ENCODE peak calls at places on chromosomes 6 and 20, in four cellular contexts. G is NCI-H1694 treated with DMSO at 0.1 percent for 48 hours, K is upper lobe of left lung, O is NT2/D1. T is an unnamed sample.

GRCh38 chr6:117194978-117195377 is 70.4 kb upstream of the VGLL2 start:
- DNase-seq in G (no peak), K (no peak), O (no peak), T (no peak)

GRCh38 chr6:17393335-17394191 is at the start of gene CAP2:
- DNase-seq in G (peak), K (peak), O (peak), T (peak)

GRCh38 chr20:44648068-44648467 is 3.4 kb downstream of the ADA start:
- DNase-seq in G (no peak), K (no peak), O (no peak), T (no peak)

GRCh38 chr20:36117638-36118037 is 36.9 kb upstream of the EPB41L1 start:
- DNase-seq in G (no peak), K (peak), O (no peak), T (no peak)

GRCh38 chr20:10540636-10541493 is 105.8 kb downstream of the SLX4IP start:
- DNase-seq in G (no peak), K (no peak), O (no peak), T (peak)

GRCh38 chr6:110688661-110689268 is 126.5 kb downstream of the CDK19 start:
- DNase-seq in G (no peak), K (peak), O (no peak), T (no peak)

GRCh38 chr20:61526907-61527306 is 274.8 kb downstream of the CDH4 start:
- DNase-seq in G (no peak), K (no peak), O (no peak), T (no peak)

GRCh38 chr20:52483382-52483781 is 291.8 kb upstream of the ZFP64 start:
- DNase-seq in G (no peak), K (no peak), O (no peak), T (no peak)

GRCh38 chr6:54850061-54850460 is 3.5 kb downstream of the FAM83B start:
- DNase-seq in G (no peak), K (no peak), O (no peak), T (no peak)

GRCh38 chr6:36386495-36387439 is 702 bp downstream of the ETV7 start:
- DNase-seq in G (no peak), K (peak), O (no peak), T (peak)

GRCh38 chr6:13666194-13667105 is 45.2 kb downstream of the RANBP9 start:
- DNase-seq in G (no peak), K (no peak), O (no peak), T (no peak)

GRCh38 chr6:47713200-47713599 is 14.8 kb downstream of the ADGRF4 start:
- DNase-seq in G (no peak), K (no peak), O (no peak), T (no peak)

GRCh38 chr6:14361956-14362587 is 244.5 kb downstream of the CD83 start:
- DNase-seq in G (no peak), K (peak), O (no peak), T (no peak)

GRCh38 chr20:34861386-34862084 is 11.1 kb downstream of the GGT7 start:
- DNase-seq in G (no peak), K (peak), O (no peak), T (no peak)

GRCh38 chr6:73811706-73812105 is 115.7 kb downstream of the CD109 start:
- DNase-seq in G (no peak), K (no peak), O (no peak), T (no peak)

GRCh38 chr6:149840345-149841075 is 23.6 kb downstream of the LRP11 start:
- DNase-seq in G (no peak), K (peak), O (no peak), T (peak)

GRCh38 chr20:16573011-16573965 is at the start of gene KIF16B:
- DNase-seq in G (peak), K (peak), O (peak), T (peak)

GRCh38 chr6:69179681-69180080 is 544.6 kb downstream of the ADGRB3 start:
- DNase-seq in G (no peak), K (no peak), O (no peak), T (peak)

GRCh38 chr6:159934181-159934580 is 34.7 kb upstream of the IGF2R start:
- DNase-seq in G (no peak), K (no peak), O (no peak), T (peak)

GRCh38 chr6:87183687-87184086 is 28.3 kb downstream of the ZNF292 start:
- DNase-seq in G (no peak), K (no peak), O (no peak), T (peak)

GRCh38 chr20:8421981-8422380 is 289.9 kb downstream of the PLCB1 start:
- DNase-seq in G (peak), K (no peak), O (no peak), T (no peak)

T was measured in astrocyte of the hippocampus.